ENCODE peak calls at places on chromosome 20, in eight cellular contexts. One of them, this sample, is unnamed.

GRCh38 chr20:34705383-34706021 is 1.4 kb downstream of the TP53INP2 start:
- DNase-seq in CD8-positive, alpha-beta T cell: peak
- DNase-seq in cardiac muscle cell: peak
- DNase-seq in GM12865: no peak
- DNase-seq in neural progenitor cell: no peak
- DNase-seq in fibroblast of mammary gland: peak
- DNase-seq in adrenal gland: peak
- DNase-seq in left ventricle myocardium inferior: peak
- DNase-seq in this sample: no peak

GRCh38 chr20:47665221-47665991 is 119.9 kb downstream of the SULF2 start:
- DNase-seq in adrenal gland: no peak
- DNase-seq in CD8-positive, alpha-beta T cell: no peak
- DNase-seq in GM12865: no peak
- DNase-seq in neural progenitor cell: no peak
- DNase-seq in fibroblast of mammary gland: no peak
- DNase-seq in cardiac muscle cell: no peak
- DNase-seq in left ventricle myocardium inferior: no peak
- DNase-seq in this sample: no peak

GRCh38 chr20:34085544-34086040 is 26.5 kb downstream of the EIF2S2 start:
- DNase-seq in left ventricle myocardium inferior: no peak
- DNase-seq in fibroblast of mammary gland: no peak
- DNase-seq in CD8-positive, alpha-beta T cell: no peak
- DNase-seq in GM12865: no peak
- DNase-seq in neural progenitor cell: no peak
- DNase-seq in adrenal gland: no peak
- DNase-seq in cardiac muscle cell: no peak
- DNase-seq in this sample: no peak

GRCh38 chr20:11117808-11118528 is 444.2 kb upstream of the JAG1 start:
- DNase-seq in cardiac muscle cell: peak
- DNase-seq in GM12865: no peak
- DNase-seq in neural progenitor cell: no peak
- DNase-seq in left ventricle myocardium inferior: no peak
- DNase-seq in CD8-positive, alpha-beta T cell: no peak
- DNase-seq in adrenal gland: no peak
- DNase-seq in fibroblast of mammary gland: peak
- DNase-seq in this sample: peak

GRCh38 chr20:25867776-25868649 is 171.4 kb upstream of the ZNF337 start:
- DNase-seq in adrenal gland: peak
- DNase-seq in GM12865: peak
- DNase-seq in neural progenitor cell: peak
- DNase-seq in fibroblast of mammary gland: peak
- DNase-seq in left ventricle myocardium inferior: peak
- DNase-seq in CD8-positive, alpha-beta T cell: peak
- DNase-seq in cardiac muscle cell: peak
- DNase-seq in this sample: no peak

GRCh38 chr20:6402026-6402425 is 279.2 kb upstream of the FERMT1 start:
- DNase-seq in cardiac muscle cell: no peak
- DNase-seq in fibroblast of mammary gland: no peak
- DNase-seq in CD8-positive, alpha-beta T cell: no peak
- DNase-seq in left ventricle myocardium inferior: no peak
- DNase-seq in neural progenitor cell: no peak
- DNase-seq in GM12865: no peak
- DNase-seq in adrenal gland: no peak
- DNase-seq in this sample: no peak

GRCh38 chr20:16637814-16638213 is 64.6 kb upstream of the KIF16B start:
- DNase-seq in adrenal gland: no peak
- DNase-seq in fibroblast of mammary gland: no peak
- DNase-seq in GM12865: no peak
- DNase-seq in left ventricle myocardium inferior: no peak
- DNase-seq in neural progenitor cell: no peak
- DNase-seq in cardiac muscle cell: no peak
- DNase-seq in CD8-positive, alpha-beta T cell: no peak
- DNase-seq in this sample: no peak

GRCh38 chr20:57919059-57919458 is 209.2 kb upstream of the PMEPA1 start:
- DNase-seq in adrenal gland: no peak
- DNase-seq in cardiac muscle cell: no peak
- DNase-seq in neural progenitor cell: no peak
- DNase-seq in GM12865: no peak
- DNase-seq in CD8-positive, alpha-beta T cell: no peak
- DNase-seq in fibroblast of mammary gland: no peak
- DNase-seq in left ventricle myocardium inferior: no peak
- DNase-seq in this sample: no peak

GRCh38 chr20:11796041-11796440 is 121.7 kb upstream of the BTBD3 start:
- DNase-seq in GM12865: no peak
- DNase-seq in fibroblast of mammary gland: peak
- DNase-seq in left ventricle myocardium inferior: no peak
- DNase-seq in adrenal gland: no peak
- DNase-seq in neural progenitor cell: no peak
- DNase-seq in cardiac muscle cell: peak
- DNase-seq in CD8-positive, alpha-beta T cell: no peak
- DNase-seq in this sample: no peak

GRCh38 chr20:62472020-62472342 is 3.8 kb downstream of the GATA5 start:
- DNase-seq in CD8-positive, alpha-beta T cell: no peak
- DNase-seq in adrenal gland: no peak
- DNase-seq in left ventricle myocardium inferior: no peak
- DNase-seq in GM12865: no peak
- DNase-seq in neural progenitor cell: no peak
- DNase-seq in fibroblast of mammary gland: no peak
- DNase-seq in cardiac muscle cell: no peak
- DNase-seq in this sample: no peak

GRCh38 chr20:22688485-22688884 is 104.1 kb upstream of the FOXA2 start:
- DNase-seq in left ventricle myocardium inferior: no peak
- DNase-seq in neural progenitor cell: no peak
- DNase-seq in adrenal gland: no peak
- DNase-seq in GM12865: no peak
- DNase-seq in CD8-positive, alpha-beta T cell: no peak
- DNase-seq in cardiac muscle cell: no peak
- DNase-seq in fibroblast of mammary gland: peak
- DNase-seq in this sample: no peak

GRCh38 chr20:37856932-37857660 is 45.8 kb upstream of the VSTM2L start:
- DNase-seq in CD8-positive, alpha-beta T cell: no peak
- DNase-seq in left ventricle myocardium inferior: no peak
- DNase-seq in adrenal gland: no peak
- DNase-seq in GM12865: peak
- DNase-seq in cardiac muscle cell: peak
- DNase-seq in fibroblast of mammary gland: peak
- DNase-seq in neural progenitor cell: no peak
- DNase-seq in this sample: no peak

GRCh38 chr20:63475209-63475608 is 2.8 kb upstream of the KCNQ2 start:
- DNase-seq in neural progenitor cell: peak
- DNase-seq in cardiac muscle cell: peak
- DNase-seq in fibroblast of mammary gland: peak
- DNase-seq in left ventricle myocardium inferior: no peak
- DNase-seq in GM12865: peak
- DNase-seq in CD8-positive, alpha-beta T cell: no peak
- DNase-seq in adrenal gland: peak
- DNase-seq in this sample: no peak

GRCh38 chr20:51014797-51015722 is 7.8 kb downstream of the KCNG1 start:
- DNase-seq in adrenal gland: peak
- DNase-seq in neural progenitor cell: peak
- DNase-seq in GM12865: peak
- DNase-seq in cardiac muscle cell: peak
- DNase-seq in left ventricle myocardium inferior: no peak
- DNase-seq in CD8-positive, alpha-beta T cell: no peak
- DNase-seq in fibroblast of mammary gland: peak
- DNase-seq in this sample: no peak

GRCh38 chr20:50980071-50980681 is 21.6 kb downstream of the MOCS3 start:
- DNase-seq in neural progenitor cell: no peak
- DNase-seq in left ventricle myocardium inferior: no peak
- DNase-seq in adrenal gland: peak
- DNase-seq in CD8-positive, alpha-beta T cell: no peak
- DNase-seq in GM12865: no peak
- DNase-seq in cardiac muscle cell: peak
- DNase-seq in fibroblast of mammary gland: peak
- DNase-seq in this sample: peak

GRCh38 chr20:50242863-50243609 is 52.4 kb downstream of the CEBPB start:
- DNase-seq in CD8-positive, alpha-beta T cell: no peak
- DNase-seq in left ventricle myocardium inferior: no peak
- DNase-seq in adrenal gland: no peak
- DNase-seq in cardiac muscle cell: peak
- DNase-seq in GM12865: no peak
- DNase-seq in fibroblast of mammary gland: no peak
- DNase-seq in neural progenitor cell: no peak
- DNase-seq in this sample: no peak

DNA sequence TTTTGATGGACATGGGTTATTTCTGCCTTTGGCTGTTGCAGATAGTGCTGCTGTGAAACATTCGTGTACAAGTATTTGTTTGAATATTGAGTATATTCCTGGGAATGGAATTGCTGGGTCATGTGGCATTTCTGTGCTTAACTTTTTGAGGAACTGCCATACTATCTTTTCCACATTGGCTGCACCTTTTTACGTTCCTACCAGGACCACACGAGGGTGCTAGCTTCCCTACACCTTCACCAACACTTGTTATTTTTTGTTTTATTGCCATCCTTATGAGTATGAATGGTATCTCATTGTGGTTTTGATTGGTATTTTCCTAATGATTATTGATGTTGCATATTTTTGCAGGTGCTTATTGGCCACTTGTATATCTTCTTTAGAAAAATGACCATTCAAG is 47.8 kb upstream of the PLCG1 start:
- DNase-seq in CD8-positive, alpha-beta T cell: no peak
- DNase-seq in GM12865: no peak
- DNase-seq in neural progenitor cell: no peak
- DNase-seq in left ventricle myocardium inferior: no peak
- DNase-seq in fibroblast of mammary gland: no peak
- DNase-seq in cardiac muscle cell: no peak
- DNase-seq in adrenal gland: no peak
- DNase-seq in this sample: no peak
- TF ChIP-seq CTCF in CD8-positive, alpha-beta T cell: no peak
- TF ChIP-seq CTCF in GM12865: no peak
- TF ChIP-seq CTCF in neural progenitor cell: no peak
- TF ChIP-seq CTCF in left ventricle myocardium inferior: no peak
- TF ChIP-seq CTCF in fibroblast of mammary gland: no peak
- TF ChIP-seq CTCF in cardiac muscle cell: no peak
- TF ChIP-seq CTCF in adrenal gland: no peak
- TF ChIP-seq CTCF in this sample: peak

GRCh38 chr20:49104365-49104648 is 58.2 kb downstream of the CSE1L start:
- DNase-seq in GM12865: no peak
- DNase-seq in left ventricle myocardium inferior: no peak
- DNase-seq in fibroblast of mammary gland: no peak
- DNase-seq in adrenal gland: no peak
- DNase-seq in cardiac muscle cell: no peak
- DNase-seq in CD8-positive, alpha-beta T cell: no peak
- DNase-seq in neural progenitor cell: peak
- DNase-seq in this sample: no peak

GRCh38 chr20:49100934-49101333 is 54.8 kb downstream of the CSE1L start:
- DNase-seq in left ventricle myocardium inferior: no peak
- DNase-seq in CD8-positive, alpha-beta T cell: no peak
- DNase-seq in neural progenitor cell: no peak
- DNase-seq in adrenal gland: no peak
- DNase-seq in cardiac muscle cell: no peak
- DNase-seq in GM12865: no peak
- DNase-seq in fibroblast of mammary gland: no peak
- DNase-seq in this sample: no peak

GRCh38 chr20:49106332-49106731 is 60.2 kb downstream of the CSE1L start:
- DNase-seq in CD8-positive, alpha-beta T cell: no peak
- DNase-seq in cardiac muscle cell: no peak
- DNase-seq in GM12865: no peak
- DNase-seq in fibroblast of mammary gland: no peak
- DNase-seq in adrenal gland: no peak
- DNase-seq in left ventricle myocardium inferior: no peak
- DNase-seq in neural progenitor cell: no peak
- DNase-seq in this sample: no peak

GRCh38 chr20:49103647-49104364 is 57.7 kb downstream of the CSE1L start:
- DNase-seq in fibroblast of mammary gland: no peak
- DNase-seq in adrenal gland: no peak
- DNase-seq in neural progenitor cell: no peak
- DNase-seq in left ventricle myocardium inferior: no peak
- DNase-seq in GM12865: no peak
- DNase-seq in cardiac muscle cell: no peak
- DNase-seq in CD8-positive, alpha-beta T cell: no peak
- DNase-seq in this sample: no peak

DNA sequence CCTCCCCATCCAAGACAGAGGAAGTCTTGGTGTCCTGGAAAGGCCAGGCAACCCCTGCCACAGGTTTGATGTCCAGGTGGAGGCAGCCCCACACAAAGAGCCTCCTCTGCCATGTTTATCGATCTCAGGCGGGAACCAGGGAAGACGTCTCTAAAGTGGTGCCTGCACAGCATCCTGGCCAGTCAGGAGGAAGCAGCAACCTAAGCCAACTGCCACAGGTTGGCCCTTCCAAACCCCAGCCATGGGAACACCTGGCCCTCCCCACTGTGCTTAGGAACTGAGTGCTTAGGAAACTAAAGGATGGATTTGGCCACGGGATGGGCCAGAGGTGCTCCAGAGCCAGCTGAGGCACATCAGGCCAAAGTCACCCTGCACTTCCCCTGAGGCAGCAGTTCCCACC is 56.9 kb downstream of the CSE1L start:
- DNase-seq in neural progenitor cell: no peak
- DNase-seq in adrenal gland: no peak
- DNase-seq in GM12865: no peak
- DNase-seq in cardiac muscle cell: no peak
- DNase-seq in left ventricle myocardium inferior: no peak
- DNase-seq in fibroblast of mammary gland: no peak
- DNase-seq in CD8-positive, alpha-beta T cell: no peak
- DNase-seq in this sample: no peak
- H3K4me3 ChIP-seq in neural progenitor cell: no peak
- H3K4me3 ChIP-seq in adrenal gland: no peak
- H3K4me3 ChIP-seq in GM12865: no peak
- H3K4me3 ChIP-seq in cardiac muscle cell: no peak
- H3K4me3 ChIP-seq in left ventricle myocardium inferior: no peak
- H3K4me3 ChIP-seq in fibroblast of mammary gland: no peak
- H3K4me3 ChIP-seq in CD8-positive, alpha-beta T cell: no peak
- H3K4me3 ChIP-seq in this sample: no peak

DNA sequence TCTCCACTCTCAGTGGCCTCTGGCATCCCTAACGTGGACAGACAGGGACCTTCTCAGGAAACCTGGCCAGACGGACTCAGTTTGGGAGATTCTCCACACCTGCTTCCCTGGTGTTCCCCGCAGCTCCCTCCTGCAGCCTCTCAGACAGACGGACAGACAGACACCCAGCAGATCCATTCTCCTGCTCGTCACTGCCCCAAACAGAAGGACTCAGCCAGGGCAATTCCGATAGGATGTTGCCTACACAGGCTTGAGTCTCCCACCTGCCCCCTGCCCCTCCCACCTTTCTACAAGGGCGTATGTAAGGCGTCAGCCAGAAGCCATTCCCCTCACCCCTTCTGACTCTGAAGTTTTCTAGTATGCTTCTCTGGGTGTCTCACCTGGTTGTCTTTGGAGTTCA is 428 bp downstream of the CCM2L start:
- DNase-seq in fibroblast of mammary gland: no peak
- DNase-seq in cardiac muscle cell: no peak
- DNase-seq in GM12865: no peak
- DNase-seq in left ventricle myocardium inferior: no peak
- DNase-seq in neural progenitor cell: peak
- DNase-seq in CD8-positive, alpha-beta T cell: no peak
- DNase-seq in adrenal gland: no peak
- DNase-seq in this sample: no peak
- TF ChIP-seq CTCF in fibroblast of mammary gland: no peak
- TF ChIP-seq CTCF in cardiac muscle cell: no peak
- TF ChIP-seq CTCF in GM12865: no peak
- TF ChIP-seq CTCF in left ventricle myocardium inferior: no peak
- TF ChIP-seq CTCF in neural progenitor cell: no peak
- TF ChIP-seq CTCF in CD8-positive, alpha-beta T cell: no peak
- TF ChIP-seq CTCF in adrenal gland: no peak
- TF ChIP-seq CTCF in this sample: no peak

DNA sequence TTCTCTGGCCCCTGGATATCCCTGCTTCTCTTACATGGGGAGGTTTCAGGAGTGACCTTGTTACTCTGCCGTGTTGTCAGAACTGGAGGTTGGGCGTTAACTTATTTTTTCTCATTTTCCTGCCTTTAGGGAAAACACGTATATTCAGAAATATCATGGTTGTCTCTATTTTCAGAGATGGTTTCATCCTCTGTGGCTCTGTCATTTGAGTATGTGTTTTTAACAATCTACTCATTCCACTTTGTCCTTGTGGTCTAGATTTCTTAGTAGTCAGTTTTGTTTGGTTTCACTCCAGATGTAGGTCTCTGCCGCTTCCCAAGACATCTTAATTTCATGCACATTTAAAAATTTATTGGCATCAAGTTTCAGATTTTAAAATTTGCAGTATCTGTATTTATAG is 45.9 kb downstream of the KCNS1 start:
- DNase-seq in neural progenitor cell: no peak
- DNase-seq in CD8-positive, alpha-beta T cell: no peak
- DNase-seq in fibroblast of mammary gland: no peak
- DNase-seq in cardiac muscle cell: no peak
- DNase-seq in left ventricle myocardium inferior: no peak
- DNase-seq in adrenal gland: no peak
- DNase-seq in GM12865: peak
- DNase-seq in this sample: no peak
- H3K4me3 ChIP-seq in neural progenitor cell: no peak
- H3K4me3 ChIP-seq in CD8-positive, alpha-beta T cell: no peak
- H3K4me3 ChIP-seq in fibroblast of mammary gland: no peak
- H3K4me3 ChIP-seq in cardiac muscle cell: no peak
- H3K4me3 ChIP-seq in left ventricle myocardium inferior: no peak
- H3K4me3 ChIP-seq in adrenal gland: no peak
- H3K4me3 ChIP-seq in GM12865: no peak
- H3K4me3 ChIP-seq in this sample: no peak

This sample was measured in epithelial cell of proximal tubule.